ENCODE peak calls at places on chromosome 16, in five cellular contexts. E, R, A, B and D are unnamed samples.

GRCh38 chr16:67421030-67421429 is 4.8 kb upstream of the ZDHHC1 start:
- DNase-seq in A (no peak), R (no peak), E (no peak), B (no peak), D (no peak)

GRCh38 chr16:68386628-68387027 is 61.7 kb downstream of the SMPD3 start:
- DNase-seq in A (no peak), E (no peak), R (no peak), B (peak), D (no peak)

GRCh38 chr16:19375561-19376158 is 42.0 kb upstream of the TMC5 start:
- DNase-seq in E (peak), R (peak), B (peak), A (peak), D (peak)

GRCh38 chr16:77290451-77291110 is 91.4 kb downstream of the SYCE1L start:
- DNase-seq in E (peak), B (no peak), R (peak), A (no peak), D (no peak)

GRCh38 chr16:11149011-11149616 is 106.9 kb downstream of the SOCS1 start:
- DNase-seq in A (no peak), R (no peak), B (no peak), E (no peak), D (no peak)

GRCh38 chr16:84040823-84041391 is 1.7 kb downstream of the SLC38A8 start:
- DNase-seq in B (no peak), E (no peak), A (peak), R (peak), D (peak)

GRCh38 chr16:64240586-64240985 is 881.3 kb downstream of the CDH11 start:
- DNase-seq in R (no peak), B (no peak), A (peak), E (no peak), D (no peak)

GRCh38 chr16:1534021-1535020 is 855 bp downstream of the TMEM204 start:
- DNase-seq in A (peak), R (no peak), E (no peak), B (peak), D (no peak)

GRCh38 chr16:66207864-66208226 is 158.6 kb upstream of the CDH5 start:
- DNase-seq in R (no peak), A (no peak), B (no peak), E (no peak), D (no peak)

GRCh38 chr16:11052080-11052808 is 107.9 kb downstream of the CLEC16A start:
- DNase-seq in R (no peak), A (no peak), E (no peak), B (no peak), D (no peak)

GRCh38 chr16:2859686-2860265 is 1.8 kb upstream of the PRSS22 start:
- DNase-seq in A (no peak), E (no peak), B (no peak), R (no peak), D (no peak)

GRCh38 chr16:15643453-15644305 is 725 bp upstream of the MARF1 start:
- DNase-seq in B (peak), E (peak), R (peak), A (peak), D (no peak)

GRCh38 chr16:80665356-80665755 is 124.6 kb downstream of the DYNLRB2 start:
- DNase-seq in A (no peak), B (no peak), R (no peak), E (no peak), D (no peak)

GRCh38 chr16:86988920-86989715 is 328.1 kb downstream of the C16orf95 start:
- DNase-seq in B (no peak), E (no peak), R (no peak), A (no peak), D (no peak)

GRCh38 chr16:86531193-86531550 is 20.8 kb downstream of the FOXF1 start:
- DNase-seq in A (no peak), R (peak), B (no peak), E (no peak), D (no peak)

GRCh38 chr16:82034981-82035612 is at the start of gene HSD17B2:
- DNase-seq in B (no peak), E (no peak), R (no peak), A (peak), D (no peak)
- H3K4me3 ChIP-seq in B (no peak), E (peak), R (no peak), A (no peak), D (no peak)

GRCh38 chr16:31182391-31182790 is 2.5 kb downstream of the FUS start:
- DNase-seq in A (peak), E (no peak), R (no peak), B (no peak), D (no peak)
- H3K4me3 ChIP-seq in A (peak), E (peak), R (peak), B (peak), D (peak)

GRCh38 chr16:23141500-23141899 is 7.8 kb downstream of the USP31 start:
- DNase-seq in A (no peak), E (no peak), R (no peak), B (no peak), D (no peak)
- H3K4me3 ChIP-seq in A (no peak), E (no peak), R (no peak), B (no peak), D (no peak)

GRCh38 chr16:85166699-85167588 is 54.7 kb upstream of the CIBAR2 start:
- DNase-seq in R (no peak), E (no peak), A (no peak), B (no peak), D (no peak)
- H3K4me3 ChIP-seq in R (no peak), E (no peak), A (no peak), B (no peak), D (no peak)

DNA sequence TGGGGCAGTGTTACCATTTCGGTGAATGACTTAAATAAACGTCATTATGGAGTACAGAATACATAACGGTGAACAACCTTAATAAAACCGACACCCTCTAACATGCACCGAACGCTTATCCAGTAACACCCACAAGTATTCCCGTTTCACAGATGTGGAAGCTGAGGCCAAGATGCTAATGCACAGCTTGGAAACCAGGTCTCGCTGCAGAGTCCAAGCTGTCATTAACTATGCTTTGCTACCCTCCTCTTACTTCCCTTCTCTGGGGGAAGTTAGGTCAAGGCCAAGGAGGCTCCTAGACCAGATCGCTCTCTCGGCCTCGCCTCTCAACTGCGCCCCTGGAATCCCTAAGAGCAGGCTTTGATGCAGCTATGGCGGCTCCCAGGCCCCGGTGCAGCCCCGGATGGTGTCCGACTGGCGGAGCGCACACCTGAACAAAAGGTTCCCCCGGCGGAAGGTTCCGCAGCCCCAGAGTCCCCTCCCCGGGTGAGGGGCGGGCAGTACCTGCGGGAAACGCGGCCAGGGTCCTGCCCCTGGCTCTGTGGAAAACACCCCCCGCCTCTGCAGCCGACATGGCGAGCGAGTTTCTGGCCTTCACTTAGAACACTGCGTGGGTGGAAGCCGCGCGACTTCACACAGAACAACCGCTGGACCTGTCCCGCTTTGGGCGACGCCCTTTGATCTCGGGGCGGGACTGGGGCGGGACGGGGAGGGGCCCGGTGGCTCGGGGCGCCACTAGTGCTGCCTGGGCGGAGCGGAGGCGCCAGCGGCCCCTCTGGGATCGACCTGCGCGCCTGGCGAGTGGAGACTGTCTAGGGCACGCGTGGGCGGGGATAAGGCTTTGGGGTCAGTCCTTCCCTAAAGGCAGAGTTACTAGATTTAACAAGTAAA is at the start of gene CPPED1:
- DNase-seq in R (peak), B (peak), A (peak), E (peak), D (peak)
- H3K4me3 ChIP-seq in R (peak), B (peak), A (peak), E (peak), D (peak)

DNA sequence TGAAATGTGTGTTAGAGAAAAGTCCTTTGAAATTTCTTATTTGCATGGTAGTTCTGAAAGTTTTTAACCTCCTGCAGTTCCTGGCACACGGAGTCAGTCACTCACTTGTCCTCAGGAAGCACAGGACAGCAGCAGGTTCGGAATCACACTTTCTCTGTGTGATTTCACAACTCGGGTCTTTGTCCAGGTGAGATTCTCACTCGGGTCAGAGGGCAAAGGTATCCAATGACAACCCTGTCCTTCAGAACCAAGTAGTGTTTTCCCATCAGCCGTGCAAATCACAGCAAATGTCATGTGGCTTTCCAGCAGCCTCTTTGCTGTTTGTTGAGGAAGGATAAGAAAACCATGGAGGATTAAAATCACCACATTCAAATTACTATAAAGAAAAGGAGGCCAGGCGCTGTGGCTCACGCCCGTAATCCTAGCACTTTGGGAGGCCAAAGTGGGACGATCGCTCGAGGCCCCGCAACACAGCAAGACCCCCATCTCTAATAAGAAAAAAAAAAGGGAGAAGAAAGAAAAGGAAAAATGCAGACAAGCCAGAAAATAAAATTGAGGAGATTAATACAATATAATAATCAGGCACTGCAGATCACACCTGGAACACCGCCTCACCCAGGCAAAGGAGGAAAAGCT is 22.0 kb downstream of the ADCY9 start:
- DNase-seq in R (no peak), B (no peak), A (no peak), E (no peak), D (peak)
- H3K4me3 ChIP-seq in R (no peak), B (no peak), A (no peak), E (no peak), D (no peak)

GRCh38 chr16:58054289-58054688 is 28.7 kb downstream of the MMP15 start:
- DNase-seq in A (no peak), E (no peak), B (no peak), R (no peak), D (no peak)

GRCh38 chr16:58057126-58057525 is 31.6 kb downstream of the MMP15 start:
- DNase-seq in R (no peak), B (peak), E (no peak), A (no peak), D (no peak)

GRCh38 chr16:58057784-58058183 is 32.2 kb downstream of the MMP15 start:
- DNase-seq in E (no peak), A (no peak), B (no peak), R (no peak), D (no peak)

GRCh38 chr16:58053682-58054005 is 28.1 kb downstream of the MMP15 start:
- DNase-seq in R (no peak), A (no peak), E (no peak), B (no peak), D (no peak)

GRCh38 chr16:58056580-58056979 is 31.0 kb downstream of the MMP15 start:
- DNase-seq in E (no peak), B (no peak), R (no peak), A (no peak), D (no peak)
- H3K4me3 ChIP-seq in E (no peak), B (no peak), R (no peak), A (no peak), D (no peak)